ENCODE peak calls at places on chromosome 14, in seven cellular contexts. B is colonic mucosa, U is SK-N-SH, I is mammary epithelial cell, M is neural progenitor cell, N is H9, R is HCT116. O is an unnamed sample. For H3K9me3, the result is how much of the 10 kb centered on the place peaks cover.

GRCh38 chr14:72024043-72024407 is 91.8 kb downstream of the RGS6 start:
- DNase-seq in B (peak), U (peak), I (peak), M (peak), N (peak), R (peak), O (no peak)

GRCh38 chr14:32109676-32110075 is 32.6 kb downstream of the ARHGAP5 start:
- DNase-seq in B (no peak), U (no peak), I (no peak), M (no peak), N (no peak), R (no peak), O (no peak)

GRCh38 chr14:69712637-69713088 is 54.3 kb upstream of the SRSF5 start:
- DNase-seq in B (peak), U (no peak), I (peak), M (peak), N (peak), R (no peak), O (peak)

GRCh38 chr14:103281496-103282231 is 52.4 kb upstream of the EIF5 start:
- DNase-seq in B (peak), U (peak), I (peak), M (peak), N (peak), R (no peak), O (peak)

GRCh38 chr14:94897092-94897491 is 127.2 kb upstream of the GSC start:
- DNase-seq in B (no peak), U (no peak), I (no peak), M (no peak), N (no peak), R (no peak), O (no peak)

GRCh38 chr14:102819790-102820330 is 42.6 kb downstream of the TRAF3 start:
- DNase-seq in B (no peak), U (no peak), I (no peak), M (no peak), N (no peak), R (no peak), O (no peak)

GRCh38 chr14:39217214-39217879 is 16.4 kb upstream of the MIA2 start:
- DNase-seq in B (no peak), U (no peak), I (peak), M (no peak), N (no peak), R (peak), O (no peak)

GRCh38 chr14:58072288-58073071 is 79.5 kb downstream of the ARMH4 start:
- DNase-seq in B (peak), U (peak), I (peak), M (peak), N (peak), R (peak), O (no peak)

GRCh38 chr14:90604356-90604755 is 207.5 kb downstream of the CALM1 start:
- DNase-seq in B (no peak), U (peak), I (no peak), M (no peak), N (no peak), R (no peak), O (no peak)

GRCh38 chr14:89265229-89265628 is 151.8 kb downstream of the FOXN3 start:
- DNase-seq in B (no peak), U (no peak), I (no peak), M (no peak), N (no peak), R (no peak), O (no peak)

GRCh38 chr14:60738843-60739508 is 4.4 kb downstream of the MNAT1 start:
- DNase-seq in B (no peak), U (no peak), I (no peak), M (no peak), N (no peak), R (no peak), O (no peak)

GRCh38 chr14:22460461-22461195 is 128.4 kb downstream of the DAD1 start:
- DNase-seq in B (no peak), U (no peak), I (peak), M (no peak), N (no peak), R (no peak), O (no peak)

GRCh38 chr14:99215277-99215676 is 56.7 kb downstream of the BCL11B start:
- DNase-seq in B (no peak), U (no peak), I (peak), M (no peak), N (no peak), R (no peak), O (no peak)

GRCh38 chr14:89533136-89533535 is 116.1 kb upstream of the FOXN3 start:
- DNase-seq in B (no peak), U (no peak), I (no peak), M (no peak), N (no peak), R (no peak), O (no peak)

GRCh38 chr14:71751264-71751663 is 181.0 kb upstream of the RGS6 start:
- DNase-seq in B (no peak), U (no peak), I (no peak), M (no peak), N (no peak), R (no peak), O (no peak)

GRCh38 chr14:32251530-32251929 is 48.5 kb upstream of the RNU6-8 start:
- DNase-seq in B (no peak), U (no peak), I (no peak), M (no peak), N (no peak), R (no peak), O (no peak)

GRCh38 chr14:88872976-88873375 is 48.5 kb downstream of the TTC8 start:
- DNase-seq in B (no peak), U (no peak), I (no peak), M (no peak), N (no peak), R (no peak), O (no peak)

GRCh38 chr14:31934767-31935266 is 142.3 kb upstream of the ARHGAP5 start:
- DNase-seq in B (peak), U (peak), I (peak), M (peak), N (peak), R (peak), O (no peak)

GRCh38 chr14:103144085-103144484 is 20.8 kb downstream of the TNFAIP2 start:
- DNase-seq in B (no peak), U (no peak), I (peak), M (no peak), N (no peak), R (no peak), O (peak)

DNA sequence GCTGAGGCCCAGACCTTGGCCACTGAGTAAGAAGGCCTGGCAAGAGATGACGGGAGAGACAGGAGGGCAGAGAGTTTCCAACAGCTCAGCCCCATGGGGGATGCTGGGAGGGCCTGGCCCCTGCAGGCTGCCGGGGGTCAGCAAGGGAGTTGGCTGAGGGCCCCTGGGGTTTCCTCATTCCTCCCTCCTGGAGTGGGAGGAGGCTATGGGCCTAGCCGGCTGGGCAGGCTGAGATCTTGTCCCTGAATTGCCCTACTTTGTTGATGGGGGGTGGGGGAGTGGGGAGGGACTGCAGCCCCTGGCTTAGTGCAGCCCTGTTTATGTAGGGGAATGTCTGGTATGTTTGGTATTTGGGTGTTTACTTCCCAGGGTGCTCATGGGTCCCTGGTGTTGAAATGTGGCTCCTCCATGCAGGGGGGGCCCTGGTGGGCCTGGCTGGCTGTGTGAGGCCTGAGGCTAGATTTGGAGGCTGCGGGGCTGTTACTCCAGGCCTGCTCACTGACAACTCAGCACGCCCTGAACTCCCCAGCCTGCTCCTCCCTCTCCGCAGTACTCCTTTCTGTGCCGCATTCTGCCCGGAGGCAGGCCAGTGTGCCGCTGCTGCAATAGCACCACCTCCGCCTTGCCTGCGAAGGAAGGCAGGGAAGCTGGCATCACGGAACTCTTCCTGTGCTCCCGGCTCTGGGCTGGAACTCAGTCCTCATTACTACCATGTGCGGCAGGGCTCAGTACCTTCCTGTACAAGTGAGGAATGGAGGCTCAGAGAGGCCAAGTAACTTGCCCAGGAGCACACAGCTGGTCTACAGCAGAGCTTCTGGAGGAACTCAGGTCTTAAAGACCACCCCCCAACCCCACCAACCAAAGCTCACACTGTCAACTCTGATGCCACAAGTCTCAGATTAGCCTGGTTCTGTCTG is 25.3 kb downstream of the JDP2 start:
- DNase-seq in B (no peak), U (peak), I (peak), M (peak), N (peak), R (no peak), O (peak)
- H3K9ac ChIP-seq in B (peak), U (no peak), I (no peak), M (peak), N (peak), R (peak), O (no peak)

GRCh38 chr14:87304404-87304803 is 688.6 kb downstream of the GALC start:
- DNase-seq in B (no peak), U (no peak), I (no peak), M (no peak), N (no peak), R (no peak), O (no peak)
- H3K9me3 ChIP-seq in B (under half), U (under half), I (under half), M (under half), N (under half), R (under half), O (under half)

GRCh38 chr14:104724981-104725771 is 1.1 kb downstream of the ADSS1 start:
- DNase-seq in B (no peak), U (peak), I (no peak), M (peak), N (peak), R (no peak), O (no peak)

GRCh38 chr14:104724407-104724980 is 465 bp downstream of the ADSS1 start:
- DNase-seq in B (peak), U (peak), I (no peak), M (no peak), N (no peak), R (no peak), O (peak)

GRCh38 chr14:104728631-104729030 is 4.6 kb downstream of the ADSS1 start:
- DNase-seq in B (no peak), U (no peak), I (no peak), M (no peak), N (no peak), R (no peak), O (no peak)

GRCh38 chr14:104725772-104726548 is 1.9 kb downstream of the ADSS1 start:
- DNase-seq in B (no peak), U (no peak), I (no peak), M (no peak), N (no peak), R (no peak), O (no peak)

GRCh38 chr14:104726600-104727451 is 2.8 kb downstream of the ADSS1 start:
- DNase-seq in B (no peak), U (no peak), I (no peak), M (no peak), N (no peak), R (no peak), O (no peak)
- TF ChIP-seq CTCF in B (no peak), U (peak), I (no peak), M (peak), N (peak), R (no peak), O (no peak)

GRCh38 chr14:76497550-76498484 is 121.9 kb downstream of the ESRRB start:
- DNase-seq in B (no peak), U (peak), I (no peak), M (peak), N (no peak), R (no peak), O (peak)

GRCh38 chr14:76498536-76498935 is 122.6 kb downstream of the ESRRB start:
- DNase-seq in B (no peak), U (no peak), I (no peak), M (no peak), N (no peak), R (no peak), O (peak)

GRCh38 chr14:76499399-76499798 is 123.5 kb downstream of the ESRRB start:
- DNase-seq in B (no peak), U (no peak), I (no peak), M (no peak), N (no peak), R (no peak), O (peak)

GRCh38 chr14:76500011-76500410 is 124.1 kb downstream of the ESRRB start:
- DNase-seq in B (no peak), U (no peak), I (no peak), M (no peak), N (no peak), R (no peak), O (peak)

GRCh38 chr14:76498976-76499375 is 123.0 kb downstream of the ESRRB start:
- DNase-seq in B (no peak), U (no peak), I (no peak), M (no peak), N (no peak), R (no peak), O (peak)
- H3K9ac ChIP-seq in B (no peak), U (no peak), I (no peak), M (no peak), N (no peak), R (no peak), O (no peak)

DNA sequence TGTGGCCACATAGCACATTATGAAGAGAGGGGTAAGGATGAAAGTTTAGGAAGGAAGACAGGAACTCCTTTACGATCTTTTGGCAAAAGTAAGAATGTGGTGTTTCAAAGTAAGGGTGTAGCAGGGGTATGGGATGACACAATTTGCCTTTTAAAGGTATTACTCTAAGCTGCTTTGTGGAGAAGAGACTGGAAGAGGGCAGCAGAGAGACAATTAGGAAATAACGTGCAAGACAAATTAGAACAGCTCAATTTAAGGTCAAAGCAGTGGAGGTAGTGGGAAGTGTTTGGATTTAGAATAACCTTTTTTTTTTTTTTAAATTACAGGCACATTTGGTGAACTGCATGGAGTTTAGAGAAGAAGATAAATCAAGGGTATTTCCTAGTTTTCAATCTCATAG is 342.6 kb downstream of the NOVA1 start:
- DNase-seq in B (no peak), U (no peak), I (no peak), M (peak), N (no peak), R (no peak), O (no peak)
- H3K9me3 ChIP-seq in B (under half), U (under half), I (under half), M (under half), N (under half), R (under half), O (under half)

DNA sequence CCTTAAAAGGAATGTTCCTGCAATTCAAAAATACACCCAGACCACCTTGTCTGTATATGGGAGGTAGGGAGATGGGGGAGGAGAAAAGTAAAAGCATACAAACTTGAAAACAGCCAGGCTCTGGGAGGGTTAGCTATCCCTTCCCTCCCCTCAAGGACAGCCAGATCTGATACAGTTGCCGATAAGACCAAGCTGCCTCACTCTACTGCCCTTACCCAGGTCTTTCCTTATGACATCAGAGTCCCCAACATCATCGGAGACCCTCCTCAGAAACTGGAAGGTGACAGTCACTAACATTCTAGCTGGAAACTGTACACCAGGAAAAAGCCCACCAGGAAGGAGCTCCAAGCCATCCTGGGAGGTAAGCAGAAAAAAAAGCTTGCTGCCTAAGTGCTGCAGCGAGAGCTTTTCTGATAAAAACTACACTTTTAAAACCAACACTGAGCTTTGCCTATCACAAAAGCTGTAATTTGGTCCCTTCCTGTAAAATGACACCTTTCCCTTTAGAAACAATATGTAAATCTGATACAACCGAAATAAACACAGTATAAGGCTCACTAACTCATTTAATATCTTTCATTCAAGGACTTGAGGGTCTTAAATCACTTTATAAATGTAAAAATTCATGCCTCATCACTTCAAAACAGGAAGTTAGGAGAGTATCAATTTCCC is 20.5 kb upstream of the PLEKHH1 start:
- DNase-seq in B (no peak), U (no peak), I (no peak), M (no peak), N (no peak), R (no peak), O (no peak)
- TF ChIP-seq CTCF in B (no peak), U (no peak), I (no peak), M (no peak), N (no peak), R (no peak), O (no peak)

GRCh38 chr14:105179191-105179590 is 1.9 kb downstream of the NUDT14 start:
- DNase-seq in B (no peak), U (no peak), I (no peak), M (no peak), N (no peak), R (no peak), O (no peak)

GRCh38 chr14:105176513-105176912 is 4.6 kb downstream of the NUDT14 start:
- DNase-seq in B (no peak), U (no peak), I (no peak), M (no peak), N (no peak), R (no peak), O (no peak)

GRCh38 chr14:105178069-105178867 is 2.8 kb downstream of the NUDT14 start:
- DNase-seq in B (no peak), U (no peak), I (no peak), M (no peak), N (no peak), R (no peak), O (no peak)

GRCh38 chr14:105178868-105179140 is 2.3 kb downstream of the NUDT14 start:
- DNase-seq in B (no peak), U (no peak), I (no peak), M (no peak), N (no peak), R (no peak), O (no peak)

GRCh38 chr14:105177082-105177481 is 4.0 kb downstream of the NUDT14 start:
- DNase-seq in B (no peak), U (no peak), I (no peak), M (no peak), N (no peak), R (no peak), O (no peak)
- H3K9ac ChIP-seq in B (no peak), U (no peak), I (no peak), M (no peak), N (no peak), R (no peak), O (no peak)

DNA sequence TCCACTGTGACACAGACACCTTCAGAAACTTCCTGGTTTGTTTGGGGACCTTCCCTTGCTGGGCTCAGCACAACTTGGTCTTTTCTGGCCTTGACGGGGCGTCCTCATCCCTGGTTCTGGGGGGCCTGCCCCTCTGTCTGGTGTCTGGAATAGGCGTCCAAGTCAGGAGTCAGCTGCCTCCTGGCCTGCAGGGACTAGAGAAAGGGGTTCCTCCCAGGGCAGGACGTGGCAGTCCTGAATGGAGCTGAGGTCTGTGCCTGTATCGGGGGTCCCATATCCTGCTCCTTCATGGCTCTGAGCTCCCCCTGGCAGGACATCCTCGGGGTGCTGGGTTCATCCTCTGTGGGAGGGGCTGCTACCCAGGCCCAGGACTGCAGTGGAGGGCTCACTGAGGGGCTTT is 384.0 kb downstream of the TMEM121 start:
- DNase-seq in B (no peak), U (no peak), I (no peak), M (no peak), N (no peak), R (no peak), O (peak)
- H3K9me3 ChIP-seq in B (under half), U (under half), I (under half), M (under half), N (half or more), R (under half), O (under half)

DNA sequence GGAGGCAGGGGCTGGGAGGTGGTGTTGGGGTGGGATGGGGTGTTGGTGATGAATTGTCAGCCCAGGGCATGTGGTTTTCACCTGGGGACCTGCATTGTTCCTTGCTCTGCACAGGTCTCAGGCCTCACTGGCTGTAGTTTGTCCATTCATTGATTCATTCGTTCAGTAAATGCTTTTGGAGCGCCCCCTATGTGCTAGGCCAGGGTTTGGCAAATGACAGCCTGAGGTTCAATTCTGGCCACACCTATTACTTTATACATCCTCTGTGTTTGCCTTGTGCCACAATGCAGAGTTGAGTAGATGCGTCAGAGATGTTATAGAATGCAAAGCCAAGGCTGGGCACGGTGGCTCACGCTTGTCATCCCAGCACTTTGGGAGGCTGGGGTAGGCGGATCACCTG is 4.7 kb downstream of the ADCK1 start:
- DNase-seq in B (peak), U (no peak), I (peak), M (peak), N (peak), R (no peak), O (no peak)
- TF ChIP-seq CTCF in B (no peak), U (peak), I (peak), M (peak), N (peak), R (peak), O (no peak)

DNA sequence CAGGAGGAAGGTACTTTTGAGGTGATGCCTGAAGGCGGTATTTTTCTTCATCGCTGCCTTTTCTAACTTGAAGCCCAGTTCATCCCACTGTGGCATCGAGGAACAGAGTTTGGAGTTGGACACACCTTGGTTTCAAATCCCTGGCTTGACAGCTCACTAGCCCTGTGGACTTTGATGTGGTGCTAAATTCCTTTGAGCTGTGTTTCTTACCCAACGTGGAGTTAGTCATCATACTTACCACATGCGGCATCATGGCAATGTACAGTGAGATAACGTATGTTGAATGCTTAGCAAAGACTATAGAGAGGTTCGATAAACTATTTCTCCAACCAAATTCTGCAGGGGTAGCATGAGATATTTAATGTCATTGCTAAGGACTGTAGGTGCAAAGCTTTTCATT is 3.4 kb downstream of the PLEKHG3 start:
- DNase-seq in B (no peak), U (no peak), I (peak), M (no peak), N (no peak), R (peak), O (no peak)
- H3K9ac ChIP-seq in B (no peak), U (no peak), I (peak), M (no peak), N (no peak), R (peak), O (peak)